ENCODE peak calls at places on chromosomes 3 and 15, in eight cellular contexts. C, I, X, G, S, D, Q and V are unnamed samples.

GRCh38 chr3:59250600-59250999 is 200.8 kb upstream of the CFAP20DC start:
- DNase-seq in C (no peak), I (no peak), X (no peak), G (no peak), S (no peak), D (no peak), Q (no peak), V (no peak)

GRCh38 chr3:53728606-53729005 is 117.6 kb downstream of the CHDH start:
- DNase-seq in C (no peak), I (no peak), X (no peak), G (no peak), S (no peak), D (no peak), Q (no peak), V (no peak)

GRCh38 chr3:148861277-148861869 is 3.7 kb upstream of the CPA3 start:
- DNase-seq in C (no peak), I (no peak), X (no peak), G (no peak), S (no peak), D (no peak), Q (no peak), V (peak)

GRCh38 chr3:174859756-174860155 is 622 bp downstream of the NAALADL2 start:
- DNase-seq in C (no peak), I (no peak), X (no peak), G (no peak), S (no peak), D (no peak), Q (no peak), V (no peak)

GRCh38 chr3:182620715-182621434 is 172.4 kb upstream of the ATP11B start:
- DNase-seq in C (no peak), I (no peak), X (no peak), G (no peak), S (no peak), D (no peak), Q (no peak), V (no peak)

GRCh38 chr15:98776607-98777281 is 128.4 kb downstream of the IGF1R start:
- DNase-seq in C (peak), I (no peak), X (peak), G (peak), S (peak), D (no peak), Q (peak), V (peak)

GRCh38 chr3:123110953-123111615 is 44.3 kb downstream of the PDIA5 start:
- DNase-seq in C (no peak), I (no peak), X (no peak), G (no peak), S (no peak), D (no peak), Q (no peak), V (no peak)

GRCh38 chr3:64456674-64457073 is 231.1 kb downstream of the ADAMTS9 start:
- DNase-seq in C (no peak), I (no peak), X (no peak), G (no peak), S (no peak), D (no peak), Q (no peak), V (no peak)

GRCh38 chr15:90870354-90871096 is 2.1 kb downstream of the FURIN start:
- DNase-seq in C (no peak), I (no peak), X (no peak), G (no peak), S (no peak), D (no peak), Q (peak), V (no peak)

GRCh38 chr3:134610455-134611385 is 40.1 kb downstream of the KY start:
- DNase-seq in C (no peak), I (no peak), X (no peak), G (peak), S (no peak), D (no peak), Q (no peak), V (no peak)

GRCh38 chr3:197718904-197719303 is 17.8 kb downstream of the RUBCN start:
- DNase-seq in C (no peak), I (no peak), X (no peak), G (no peak), S (no peak), D (no peak), Q (no peak), V (no peak)

GRCh38 chr3:192887047-192887446 is 30.6 kb downstream of the MB21D2 start:
- DNase-seq in C (no peak), I (no peak), X (no peak), G (no peak), S (no peak), D (no peak), Q (no peak), V (no peak)

GRCh38 chr15:38589502-38589901 is 24.9 kb upstream of the RASGRP1 start:
- DNase-seq in C (no peak), I (no peak), X (no peak), G (no peak), S (peak), D (no peak), Q (no peak), V (no peak)

GRCh38 chr15:52658955-52659354 is 20.2 kb downstream of the ATOSA start:
- DNase-seq in C (no peak), I (no peak), X (no peak), G (no peak), S (peak), D (no peak), Q (no peak), V (no peak)

GRCh38 chr3:72985576-72985975 is 11.0 kb upstream of the PPP4R2 start:
- DNase-seq in C (no peak), I (no peak), X (no peak), G (no peak), S (no peak), D (no peak), Q (no peak), V (no peak)

GRCh38 chr3:72977060-72977459 is 19.6 kb upstream of the PPP4R2 start:
- DNase-seq in C (no peak), I (no peak), X (no peak), G (no peak), S (no peak), D (no peak), Q (no peak), V (peak)

GRCh38 chr3:72977463-72977862 is 19.1 kb upstream of the PPP4R2 start:
- DNase-seq in C (no peak), I (no peak), X (no peak), G (no peak), S (peak), D (no peak), Q (no peak), V (peak)

DNA sequence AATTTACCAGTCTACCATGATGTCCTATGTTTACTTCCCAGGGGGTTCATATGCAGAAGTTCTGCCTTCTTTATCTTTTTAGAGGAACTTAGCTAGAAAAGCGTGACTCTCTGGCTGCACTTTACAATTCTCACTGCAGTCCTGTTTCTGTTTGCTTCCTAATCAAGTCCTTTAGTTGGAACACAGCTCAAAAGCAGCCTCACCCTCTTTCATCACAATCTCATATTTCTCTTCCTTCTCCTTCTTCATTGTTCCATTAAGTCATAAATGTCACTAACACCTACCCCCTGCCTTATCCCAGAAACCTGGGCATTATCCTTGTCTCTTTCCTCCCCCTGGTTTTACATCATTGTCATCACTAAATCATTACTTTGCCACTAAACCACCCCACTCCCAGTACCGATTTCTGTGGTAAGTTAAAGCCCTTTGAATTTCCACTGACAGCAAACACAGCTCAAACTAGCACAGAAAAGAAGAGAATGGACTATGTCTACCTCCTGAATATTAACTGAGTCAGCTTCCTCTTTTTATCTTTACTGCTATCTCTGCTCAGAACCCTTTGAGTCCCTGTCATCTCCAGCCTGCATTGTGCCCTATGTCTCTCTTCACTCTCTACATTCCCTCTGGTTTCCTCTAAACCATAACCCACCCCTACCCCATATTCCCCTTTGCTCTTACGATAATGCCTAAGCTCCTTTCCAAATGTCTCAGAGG is 13.8 kb upstream of the PPP4R2 start:
- DNase-seq in C (no peak), I (no peak), X (no peak), G (no peak), S (no peak), D (no peak), Q (no peak), V (no peak)
- TF ChIP-seq CTCF in C (no peak), I (no peak), X (no peak), G (no peak), S (no peak), D (no peak), Q (no peak), V (no peak)

GRCh38 chr3:146928421-146929059 is 323.4 kb upstream of the PLSCR5 start:
- DNase-seq in C (no peak), I (no peak), X (no peak), G (no peak), S (no peak), D (no peak), Q (no peak), V (no peak)
- TF ChIP-seq CTCF in C (no peak), I (no peak), X (no peak), G (no peak), S (no peak), D (no peak), Q (no peak), V (no peak)

DNA sequence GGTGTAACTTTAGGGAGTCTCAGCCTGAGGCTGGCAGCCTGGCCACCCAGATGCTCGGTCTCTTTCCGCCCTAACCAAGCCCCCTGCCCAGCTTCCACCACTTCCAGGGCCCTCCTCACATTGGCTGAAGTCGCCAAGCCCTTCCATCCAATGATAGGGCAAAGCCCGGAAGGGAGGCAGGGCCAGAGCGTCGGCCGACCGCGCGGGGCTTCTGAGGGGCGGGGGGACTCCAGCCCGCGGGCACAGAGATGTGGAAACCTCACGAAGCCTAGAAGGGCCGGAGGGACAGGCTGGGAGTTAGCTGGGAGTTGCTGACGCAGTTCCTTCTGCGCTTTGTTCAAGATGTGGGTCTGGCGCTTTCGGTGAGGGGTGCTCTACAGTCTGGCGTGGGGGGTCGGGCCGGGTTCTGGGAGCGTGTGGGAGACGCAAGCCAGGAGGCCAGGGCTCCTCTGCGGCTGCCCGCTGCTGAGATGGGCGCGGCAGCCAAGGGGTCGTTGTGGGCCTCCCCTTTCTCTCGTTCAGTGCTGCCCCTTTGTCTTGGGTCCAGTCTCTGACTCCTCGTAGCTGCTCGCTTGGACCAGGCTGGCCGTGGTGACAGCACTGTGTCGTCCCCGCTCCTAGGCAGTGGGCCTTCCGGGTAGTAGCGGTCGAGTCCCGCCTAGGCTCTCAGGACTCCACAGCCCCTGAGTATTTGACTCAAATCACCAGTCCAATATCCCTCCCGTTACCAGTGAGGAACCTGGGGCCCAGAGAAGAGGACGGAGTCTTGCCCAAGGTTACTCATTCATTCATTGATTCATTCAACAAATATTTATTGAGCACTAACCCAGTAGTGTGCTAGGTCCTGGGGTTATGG is at the start of gene ZNF660:
- DNase-seq in C (no peak), I (peak), X (peak), G (peak), S (peak), D (peak), Q (peak), V (peak)
- TF ChIP-seq CTCF in C (no peak), I (no peak), X (no peak), G (no peak), S (no peak), D (no peak), Q (no peak), V (no peak)

GRCh38 chr3:36494461-36495109 is 114.3 kb downstream of the STAC start:
- DNase-seq in C (no peak), I (no peak), X (no peak), G (no peak), S (no peak), D (peak), Q (no peak), V (no peak)
- TF ChIP-seq CTCF in C (no peak), I (no peak), X (no peak), G (no peak), S (no peak), D (no peak), Q (no peak), V (no peak)

GRCh38 chr3:73431136-73431933 is 193.4 kb downstream of the PDZRN3 start:
- DNase-seq in C (no peak), I (no peak), X (no peak), G (peak), S (no peak), D (no peak), Q (no peak), V (no peak)

GRCh38 chr3:73432021-73432722 is 192.6 kb downstream of the PDZRN3 start:
- DNase-seq in C (no peak), I (no peak), X (no peak), G (peak), S (peak), D (no peak), Q (no peak), V (peak)

GRCh38 chr3:73433681-73434080 is 191.1 kb downstream of the PDZRN3 start:
- DNase-seq in C (no peak), I (no peak), X (no peak), G (no peak), S (no peak), D (no peak), Q (no peak), V (no peak)

GRCh38 chr3:73433079-73433478 is 191.7 kb downstream of the PDZRN3 start:
- DNase-seq in C (no peak), I (no peak), X (no peak), G (no peak), S (no peak), D (no peak), Q (no peak), V (no peak)

DNA sequence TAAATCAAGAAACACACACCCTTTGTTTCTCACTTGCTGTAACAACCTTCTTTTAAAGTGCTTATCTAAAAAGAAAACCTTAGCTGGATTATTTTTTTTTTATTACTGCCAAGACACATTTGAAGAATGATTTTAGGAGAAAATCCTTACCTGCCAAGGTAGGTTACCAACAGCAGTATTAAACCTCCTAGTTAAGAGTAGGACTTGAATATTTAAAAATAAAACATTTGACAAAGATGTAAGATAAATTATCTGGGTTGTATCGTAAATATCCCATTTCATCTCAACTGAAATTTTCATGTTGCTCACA is 192.1 kb downstream of the PDZRN3 start:
- DNase-seq in C (no peak), I (no peak), X (no peak), G (no peak), S (no peak), D (no peak), Q (no peak), V (no peak)
- TF ChIP-seq CTCF in C (no peak), I (no peak), X (no peak), G (no peak), S (no peak), D (no peak), Q (no peak), V (no peak)

GRCh38 chr3:79766474-79767193 is 1.2 kb downstream of the ROBO1 start:
- DNase-seq in C (no peak), I (no peak), X (no peak), G (peak), S (no peak), D (no peak), Q (peak), V (no peak)

GRCh38 chr3:79769234-79769633 is 1.4 kb upstream of the ROBO1 start:
- DNase-seq in C (no peak), I (no peak), X (no peak), G (no peak), S (no peak), D (no peak), Q (no peak), V (no peak)

GRCh38 chr3:79765854-79766253 is 1.9 kb downstream of the ROBO1 start:
- DNase-seq in C (no peak), I (no peak), X (no peak), G (no peak), S (no peak), D (no peak), Q (no peak), V (no peak)

GRCh38 chr3:79767953-79768282 is at the start of gene ROBO1:
- DNase-seq in C (no peak), I (no peak), X (no peak), G (peak), S (no peak), D (no peak), Q (no peak), V (no peak)

DNA sequence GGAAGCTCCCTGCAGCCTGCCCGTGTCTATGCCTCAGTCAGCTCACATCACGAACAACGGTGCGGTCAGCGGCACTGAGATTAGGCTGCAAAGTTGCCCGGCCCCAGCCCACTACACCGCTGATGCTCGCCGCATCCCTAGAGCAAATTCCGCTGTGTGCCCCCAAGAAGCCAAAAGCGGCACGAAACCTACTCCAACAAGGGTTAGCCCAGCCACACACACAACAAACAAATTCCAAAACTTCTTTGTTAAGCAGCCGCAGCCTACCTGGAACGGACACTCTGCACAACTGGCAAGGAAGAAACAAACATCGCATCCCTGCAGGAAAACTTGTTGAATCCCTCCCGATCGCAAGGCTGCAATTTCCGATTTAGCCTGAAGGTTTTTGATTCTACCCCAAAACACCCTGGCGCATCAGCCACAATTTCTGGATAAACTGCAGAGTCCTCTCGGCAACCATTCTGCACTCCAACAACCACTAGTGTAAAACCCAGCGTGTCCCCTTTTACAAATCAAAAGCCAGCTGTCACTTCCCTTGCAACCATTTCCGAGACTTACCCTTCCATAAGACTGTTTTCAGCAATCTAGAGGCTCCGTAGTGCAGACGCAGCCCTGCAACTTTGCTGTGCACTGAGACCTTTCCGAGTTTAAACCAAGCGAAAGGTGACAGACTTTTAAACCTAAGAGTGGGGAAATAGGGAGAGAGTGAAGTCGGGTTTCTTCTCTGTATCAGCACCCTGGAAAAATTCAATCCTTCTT is 425 bp downstream of the ROBO1 start:
- DNase-seq in C (no peak), I (no peak), X (no peak), G (peak), S (no peak), D (no peak), Q (no peak), V (no peak)
- TF ChIP-seq CTCF in C (no peak), I (no peak), X (no peak), G (peak), S (no peak), D (no peak), Q (no peak), V (no peak)

DNA sequence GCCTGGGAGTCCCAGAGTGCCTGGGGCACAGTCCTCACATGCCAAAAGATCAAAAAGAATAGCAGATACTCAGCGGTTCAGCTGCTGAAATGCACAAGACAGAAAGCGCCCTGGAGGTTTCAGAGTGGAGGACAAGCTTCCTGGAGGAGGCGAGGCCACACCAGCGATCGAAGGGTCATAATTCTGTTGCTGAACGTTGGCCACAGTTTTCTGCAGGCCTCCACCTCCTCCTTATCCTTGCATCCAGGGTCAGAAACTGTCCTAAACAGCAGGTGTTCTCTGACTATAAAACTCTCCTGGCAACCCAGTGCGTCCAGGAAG is 220.3 kb upstream of the LINGO1 start:
- DNase-seq in C (no peak), I (no peak), X (no peak), G (no peak), S (no peak), D (peak), Q (no peak), V (no peak)
- TF ChIP-seq CTCF in C (no peak), I (no peak), X (no peak), G (no peak), S (no peak), D (no peak), Q (no peak), V (no peak)